ENCODE peak calls at places on chromosomes 7 and 10, in four cellular contexts. One of them, this sample, is unnamed.

GRCh38 chr10:44384601-44385422 is at the start of gene CXCL12:
- DNase-seq in CD8-positive, alpha-beta T cell: no peak
- DNase-seq in spleen: peak; percentile 80
- DNase-seq in RWPE2: peak; percentile 33
- DNase-seq in this sample: no peak

GRCh38 chr7:27242580-27243339 is at the start of gene EVX1:
- DNase-seq in spleen: no peak
- DNase-seq in RWPE2: no peak
- DNase-seq in CD8-positive, alpha-beta T cell: no peak
- DNase-seq in this sample: peak; percentile 47

GRCh38 chr7:22884911-22885823 is 62.5 kb upstream of the TOMM7 start:
- DNase-seq in RWPE2: no peak
- DNase-seq in CD8-positive, alpha-beta T cell: no peak
- DNase-seq in spleen: no peak
- DNase-seq in this sample: no peak

GRCh38 chr10:133476641-133476990 is 22.9 kb downstream of the SCART1 start:
- DNase-seq in CD8-positive, alpha-beta T cell: no peak
- DNase-seq in RWPE2: no peak
- DNase-seq in spleen: no peak
- DNase-seq in this sample: no peak

GRCh38 chr7:131602304-131602993 is 46.0 kb upstream of the PODXL start:
- DNase-seq in spleen: no peak
- DNase-seq in RWPE2: no peak
- DNase-seq in CD8-positive, alpha-beta T cell: no peak
- DNase-seq in this sample: no peak

GRCh38 chr10:124465003-124465776 is 3.6 kb downstream of the LHPP start:
- DNase-seq in spleen: peak; percentile 75
- DNase-seq in CD8-positive, alpha-beta T cell: no peak
- DNase-seq in RWPE2: no peak
- DNase-seq in this sample: no peak

GRCh38 chr7:16080131-16080530 is 341.2 kb downstream of the CRPPA start:
- DNase-seq in spleen: no peak
- DNase-seq in RWPE2: no peak
- DNase-seq in CD8-positive, alpha-beta T cell: no peak
- DNase-seq in this sample: no peak

GRCh38 chr7:1950623-1951523 is 280.8 kb downstream of the ELFN1 start:
- DNase-seq in CD8-positive, alpha-beta T cell: no peak
- DNase-seq in RWPE2: no peak
- DNase-seq in spleen: peak; percentile 86
- DNase-seq in this sample: no peak

GRCh38 chr7:157009170-157009777 is 1.2 kb downstream of the MNX1 start:
- DNase-seq in spleen: peak; percentile 72
- DNase-seq in RWPE2: no peak
- DNase-seq in CD8-positive, alpha-beta T cell: no peak
- DNase-seq in this sample: no peak

GRCh38 chr10:44674536-44674935 is 236.6 kb upstream of the TMEM72 start:
- DNase-seq in CD8-positive, alpha-beta T cell: no peak
- DNase-seq in spleen: no peak
- DNase-seq in RWPE2: no peak
- DNase-seq in this sample: no peak

GRCh38 chr7:30510124-30511074 is 5.8 kb upstream of the GGCT start:
- DNase-seq in CD8-positive, alpha-beta T cell: no peak
- DNase-seq in spleen: no peak
- DNase-seq in RWPE2: no peak
- DNase-seq in this sample: peak; percentile 29

GRCh38 chr10:124239666-124240065 is 146.3 kb upstream of the CHST15 start:
- DNase-seq in CD8-positive, alpha-beta T cell: no peak
- DNase-seq in RWPE2: no peak
- DNase-seq in spleen: no peak
- DNase-seq in this sample: no peak

GRCh38 chr10:86256690-86257315 is 109.8 kb downstream of the GRID1 start:
- DNase-seq in CD8-positive, alpha-beta T cell: no peak
- DNase-seq in spleen: no peak
- DNase-seq in RWPE2: no peak
- DNase-seq in this sample: no peak

GRCh38 chr10:117163061-117163953 is 25.2 kb upstream of the VAX1 start:
- DNase-seq in CD8-positive, alpha-beta T cell: no peak
- DNase-seq in spleen: no peak
- DNase-seq in RWPE2: no peak
- DNase-seq in this sample: no peak

GRCh38 chr10:46236537-46236887 is 50.3 kb upstream of the ANTXRL start:
- DNase-seq in spleen: peak; percentile 57
- DNase-seq in CD8-positive, alpha-beta T cell: no peak
- DNase-seq in RWPE2: no peak
- DNase-seq in this sample: no peak

GRCh38 chr10:76382381-76382851 is 951.0 kb downstream of the LRMDA start:
- DNase-seq in spleen: no peak
- DNase-seq in CD8-positive, alpha-beta T cell: no peak
- DNase-seq in RWPE2: no peak
- DNase-seq in this sample: no peak

GRCh38 chr10:90418869-90419652 is 438.8 kb downstream of the HTR7 start:
- DNase-seq in CD8-positive, alpha-beta T cell: no peak
- DNase-seq in RWPE2: peak; percentile 72
- DNase-seq in spleen: no peak
- DNase-seq in this sample: no peak

GRCh38 chr7:129315916-129316315 is 91.1 kb downstream of the AHCYL2 start:
- DNase-seq in CD8-positive, alpha-beta T cell: no peak
- DNase-seq in spleen: no peak
- DNase-seq in RWPE2: no peak
- DNase-seq in this sample: no peak

GRCh38 chr10:133258066-133258817 is 18.4 kb downstream of the ADAM8 start:
- DNase-seq in RWPE2: no peak
- DNase-seq in spleen: peak; percentile 90
- DNase-seq in CD8-positive, alpha-beta T cell: no peak
- DNase-seq in this sample: peak; percentile 65

GRCh38 chr7:150570712-150571465 is 3.7 kb downstream of the GIMAP4 start:
- DNase-seq in RWPE2: no peak
- DNase-seq in CD8-positive, alpha-beta T cell: no peak
- DNase-seq in spleen: no peak
- DNase-seq in this sample: no peak

GRCh38 chr7:46355331-46355730 is 434.3 kb upstream of the IGFBP3 start:
- DNase-seq in CD8-positive, alpha-beta T cell: no peak
- DNase-seq in spleen: no peak
- DNase-seq in RWPE2: no peak
- DNase-seq in this sample: no peak

GRCh38 chr10:90133606-90134005 is 432.2 kb downstream of the KIF20B start:
- DNase-seq in CD8-positive, alpha-beta T cell: no peak
- DNase-seq in spleen: no peak
- DNase-seq in RWPE2: no peak
- DNase-seq in this sample: no peak

GRCh38 chr7:151743481-151743983 is 133.4 kb downstream of the PRKAG2 start:
- DNase-seq in CD8-positive, alpha-beta T cell: no peak
- DNase-seq in spleen: no peak
- DNase-seq in RWPE2: no peak
- DNase-seq in this sample: no peak

GRCh38 chr7:151676759-151677158 is 157.1 kb upstream of the RHEB start:
- DNase-seq in spleen: no peak
- DNase-seq in RWPE2: no peak
- DNase-seq in CD8-positive, alpha-beta T cell: no peak
- DNase-seq in this sample: no peak

GRCh38 chr7:122438001-122438400 is 133.5 kb upstream of the FEZF1 start:
- DNase-seq in RWPE2: no peak
- DNase-seq in spleen: no peak
- DNase-seq in CD8-positive, alpha-beta T cell: no peak
- DNase-seq in this sample: no peak

GRCh38 chr10:67492317-67493019 is 203.5 kb downstream of the CTNNA3 start:
- DNase-seq in spleen: no peak
- DNase-seq in RWPE2: no peak
- DNase-seq in CD8-positive, alpha-beta T cell: no peak
- DNase-seq in this sample: no peak

This sample was measured in CD4-positive, alpha-beta memory T cell.